ENCODE peak calls at places on chromosomes 4 and X, in eight cellular contexts. One of them, this sample, is unnamed. For H3K4me1, the result is how much of the 10 kb centered on the place peaks cover.

GRCh38 chr4:188282620-188283232 is 143.5 kb downstream of the TRIML1 start:
- DNase-seq in lung: no peak
- DNase-seq in CD8-positive, alpha-beta memory T cell: no peak
- DNase-seq in cardiac muscle cell: no peak
- DNase-seq in neural progenitor cell: peak
- DNase-seq in tibial artery: no peak
- DNase-seq in A549: no peak
- DNase-seq in hepatocyte: peak
- DNase-seq in this sample: no peak

GRCh38 chr4:15398001-15398400 is 29.8 kb upstream of the C1QTNF7 start:
- DNase-seq in lung: no peak
- DNase-seq in CD8-positive, alpha-beta memory T cell: no peak
- DNase-seq in cardiac muscle cell: no peak
- DNase-seq in neural progenitor cell: no peak
- DNase-seq in tibial artery: no peak
- DNase-seq in A549: no peak
- DNase-seq in hepatocyte: no peak
- DNase-seq in this sample: no peak

GRCh38 chr4:116705466-116705865 is 379.9 kb downstream of the TRAM1L1 start:
- DNase-seq in lung: no peak
- DNase-seq in CD8-positive, alpha-beta memory T cell: no peak
- DNase-seq in cardiac muscle cell: no peak
- DNase-seq in neural progenitor cell: no peak
- DNase-seq in tibial artery: no peak
- DNase-seq in A549: no peak
- DNase-seq in hepatocyte: no peak
- DNase-seq in this sample: no peak

GRCh38 chr4:151853034-151853433 is 92.2 kb upstream of the GATB start:
- DNase-seq in lung: no peak
- DNase-seq in CD8-positive, alpha-beta memory T cell: no peak
- DNase-seq in cardiac muscle cell: no peak
- DNase-seq in neural progenitor cell: no peak
- DNase-seq in tibial artery: no peak
- DNase-seq in A549: no peak
- DNase-seq in hepatocyte: no peak
- DNase-seq in this sample: no peak

GRCh38 chr4:38179690-38180299 is 219.6 kb downstream of the PTTG2 start:
- DNase-seq in lung: peak
- DNase-seq in CD8-positive, alpha-beta memory T cell: peak
- DNase-seq in cardiac muscle cell: peak
- DNase-seq in neural progenitor cell: peak
- DNase-seq in tibial artery: peak
- DNase-seq in A549: peak
- DNase-seq in hepatocyte: peak
- DNase-seq in this sample: peak

GRCh38 chrX:34341258-34341657 is 209.1 kb upstream of the FAM47A start:
- DNase-seq in lung: no peak
- DNase-seq in CD8-positive, alpha-beta memory T cell: no peak
- DNase-seq in cardiac muscle cell: no peak
- DNase-seq in neural progenitor cell: peak
- DNase-seq in tibial artery: no peak
- DNase-seq in A549: peak
- DNase-seq in hepatocyte: peak
- DNase-seq in this sample: no peak

GRCh38 chr4:173522160-173522873 is 7.7 kb downstream of the HAND2 start:
- DNase-seq in lung: no peak
- DNase-seq in CD8-positive, alpha-beta memory T cell: no peak
- DNase-seq in cardiac muscle cell: peak
- DNase-seq in neural progenitor cell: peak
- DNase-seq in tibial artery: peak
- DNase-seq in A549: no peak
- DNase-seq in hepatocyte: peak
- DNase-seq in this sample: peak

GRCh38 chr4:87529187-87529586 is at the start of gene SPARCL1:
- DNase-seq in lung: no peak
- DNase-seq in CD8-positive, alpha-beta memory T cell: no peak
- DNase-seq in cardiac muscle cell: peak
- DNase-seq in neural progenitor cell: peak
- DNase-seq in tibial artery: no peak
- DNase-seq in A549: no peak
- DNase-seq in hepatocyte: peak
- DNase-seq in this sample: no peak

GRCh38 chr4:143260750-143261149 is 75.9 kb upstream of the GAB1 start:
- DNase-seq in lung: no peak
- DNase-seq in CD8-positive, alpha-beta memory T cell: no peak
- DNase-seq in cardiac muscle cell: no peak
- DNase-seq in neural progenitor cell: no peak
- DNase-seq in tibial artery: no peak
- DNase-seq in A549: no peak
- DNase-seq in hepatocyte: no peak
- DNase-seq in this sample: no peak

GRCh38 chrX:50586980-50587379 is 116.4 kb upstream of the DGKK start:
- DNase-seq in lung: no peak
- DNase-seq in CD8-positive, alpha-beta memory T cell: no peak
- DNase-seq in cardiac muscle cell: no peak
- DNase-seq in neural progenitor cell: no peak
- DNase-seq in tibial artery: no peak
- DNase-seq in A549: no peak
- DNase-seq in hepatocyte: no peak
- DNase-seq in this sample: peak

GRCh38 chrX:103571726-103572125 is 13.6 kb upstream of the TCEAL4 start:
- DNase-seq in lung: no peak
- DNase-seq in CD8-positive, alpha-beta memory T cell: no peak
- DNase-seq in cardiac muscle cell: no peak
- DNase-seq in neural progenitor cell: no peak
- DNase-seq in tibial artery: no peak
- DNase-seq in A549: no peak
- DNase-seq in hepatocyte: no peak
- DNase-seq in this sample: no peak

GRCh38 chr4:71229477-71230257 is 109.2 kb upstream of the SLC4A4 start:
- DNase-seq in lung: no peak
- DNase-seq in CD8-positive, alpha-beta memory T cell: no peak
- DNase-seq in cardiac muscle cell: peak
- DNase-seq in neural progenitor cell: peak
- DNase-seq in tibial artery: no peak
- DNase-seq in A549: peak
- DNase-seq in hepatocyte: peak
- DNase-seq in this sample: peak

GRCh38 chr4:53686521-53686920 is 95.2 kb upstream of the LNX1 start:
- DNase-seq in lung: no peak
- DNase-seq in CD8-positive, alpha-beta memory T cell: no peak
- DNase-seq in cardiac muscle cell: no peak
- DNase-seq in neural progenitor cell: no peak
- DNase-seq in tibial artery: no peak
- DNase-seq in A549: no peak
- DNase-seq in hepatocyte: no peak
- DNase-seq in this sample: no peak

GRCh38 chr4:83851261-83852084 is 315.6 kb downstream of the GPAT3 start:
- DNase-seq in lung: no peak
- DNase-seq in CD8-positive, alpha-beta memory T cell: no peak
- DNase-seq in cardiac muscle cell: no peak
- DNase-seq in neural progenitor cell: no peak
- DNase-seq in tibial artery: no peak
- DNase-seq in A549: peak
- DNase-seq in hepatocyte: peak
- DNase-seq in this sample: no peak

GRCh38 chrX:106168107-106168506 is at the start of gene PWWP3B:
- DNase-seq in lung: no peak
- DNase-seq in CD8-positive, alpha-beta memory T cell: no peak
- DNase-seq in cardiac muscle cell: peak
- DNase-seq in neural progenitor cell: peak
- DNase-seq in tibial artery: no peak
- DNase-seq in A549: peak
- DNase-seq in hepatocyte: peak
- DNase-seq in this sample: no peak

GRCh38 chrX:38839269-38839668 is 38.0 kb downstream of the MID1IP1 start:
- DNase-seq in lung: no peak
- DNase-seq in CD8-positive, alpha-beta memory T cell: no peak
- DNase-seq in cardiac muscle cell: no peak
- DNase-seq in neural progenitor cell: no peak
- DNase-seq in tibial artery: no peak
- DNase-seq in A549: no peak
- DNase-seq in hepatocyte: peak
- DNase-seq in this sample: no peak

GRCh38 chrX:115372026-115372610 is 82.6 kb downstream of the LUZP4 start:
- DNase-seq in lung: no peak
- DNase-seq in CD8-positive, alpha-beta memory T cell: no peak
- DNase-seq in cardiac muscle cell: peak
- DNase-seq in neural progenitor cell: peak
- DNase-seq in tibial artery: no peak
- DNase-seq in A549: peak
- DNase-seq in hepatocyte: peak
- DNase-seq in this sample: no peak

GRCh38 chrX:69627744-69628143 is 11.8 kb downstream of the EDA start:
- DNase-seq in lung: no peak
- DNase-seq in CD8-positive, alpha-beta memory T cell: no peak
- DNase-seq in cardiac muscle cell: no peak
- DNase-seq in neural progenitor cell: no peak
- DNase-seq in tibial artery: no peak
- DNase-seq in A549: no peak
- DNase-seq in hepatocyte: no peak
- DNase-seq in this sample: no peak

GRCh38 chr4:92100980-92101379 is 202.8 kb upstream of the GRID2 start:
- DNase-seq in lung: no peak
- DNase-seq in CD8-positive, alpha-beta memory T cell: no peak
- DNase-seq in cardiac muscle cell: peak
- DNase-seq in neural progenitor cell: no peak
- DNase-seq in tibial artery: no peak
- DNase-seq in A549: no peak
- DNase-seq in hepatocyte: no peak
- DNase-seq in this sample: peak

GRCh38 chrX:19874391-19875050 is 12.9 kb downstream of the SH3KBP1 start:
- DNase-seq in lung: no peak
- DNase-seq in CD8-positive, alpha-beta memory T cell: no peak
- DNase-seq in cardiac muscle cell: no peak
- DNase-seq in neural progenitor cell: no peak
- DNase-seq in tibial artery: no peak
- DNase-seq in A549: no peak
- DNase-seq in hepatocyte: no peak
- DNase-seq in this sample: no peak

GRCh38 chr4:2482693-2483092 is 13.8 kb downstream of the RNF4 start:
- DNase-seq in lung: no peak
- DNase-seq in CD8-positive, alpha-beta memory T cell: no peak
- DNase-seq in cardiac muscle cell: peak
- DNase-seq in neural progenitor cell: no peak
- DNase-seq in tibial artery: no peak
- DNase-seq in A549: no peak
- DNase-seq in hepatocyte: no peak
- DNase-seq in this sample: no peak
- H3K4me1 ChIP-seq in lung: under half
- H3K4me1 ChIP-seq in CD8-positive, alpha-beta memory T cell: half or more
- H3K4me1 ChIP-seq in cardiac muscle cell: under half
- H3K4me1 ChIP-seq in neural progenitor cell: under half
- H3K4me1 ChIP-seq in tibial artery: under half
- H3K4me1 ChIP-seq in A549: under half
- H3K4me1 ChIP-seq in hepatocyte: under half
- H3K4me1 ChIP-seq in this sample: under half

DNA sequence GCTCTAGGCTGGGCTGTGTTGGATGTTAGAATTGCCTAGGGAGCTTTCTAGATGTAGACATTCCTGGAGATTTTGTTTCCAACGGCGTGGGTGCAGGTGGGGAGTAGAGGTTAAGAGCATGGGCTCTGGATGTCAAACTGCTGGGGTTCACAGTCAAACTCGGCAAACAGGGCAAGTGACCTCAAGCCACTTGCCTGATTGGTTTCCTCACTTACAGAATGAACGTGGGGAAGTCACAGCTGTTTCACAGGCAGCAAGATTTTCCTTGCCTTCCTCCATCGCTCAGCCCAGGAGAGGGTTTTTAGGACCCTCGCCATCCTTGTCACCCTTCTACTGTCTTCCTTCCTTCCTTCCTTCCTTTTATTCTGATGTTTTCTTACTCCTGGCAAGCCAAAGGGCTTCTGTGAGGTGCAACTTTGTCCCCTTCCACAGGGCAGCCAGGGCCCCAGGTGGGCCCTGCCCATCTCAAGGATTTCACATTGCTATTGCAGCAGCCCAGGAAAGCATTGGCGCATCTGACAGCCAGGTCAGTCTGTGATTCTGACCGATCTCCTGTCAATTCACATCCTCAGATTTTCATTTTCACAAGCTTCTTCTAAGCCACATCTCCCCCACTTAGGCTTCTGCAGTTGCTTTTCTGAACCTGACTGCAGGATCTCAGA is 7.0 kb downstream of the RTL5 start:
- DNase-seq in lung: no peak
- DNase-seq in CD8-positive, alpha-beta memory T cell: no peak
- DNase-seq in cardiac muscle cell: no peak
- DNase-seq in neural progenitor cell: no peak
- DNase-seq in tibial artery: no peak
- DNase-seq in A549: no peak
- DNase-seq in hepatocyte: no peak
- DNase-seq in this sample: no peak
- H3K4me1 ChIP-seq in lung: under half
- H3K4me1 ChIP-seq in CD8-positive, alpha-beta memory T cell: under half
- H3K4me1 ChIP-seq in cardiac muscle cell: under half
- H3K4me1 ChIP-seq in neural progenitor cell: under half
- H3K4me1 ChIP-seq in tibial artery: under half
- H3K4me1 ChIP-seq in A549: under half
- H3K4me1 ChIP-seq in hepatocyte: under half
- H3K4me1 ChIP-seq in this sample: under half

DNA sequence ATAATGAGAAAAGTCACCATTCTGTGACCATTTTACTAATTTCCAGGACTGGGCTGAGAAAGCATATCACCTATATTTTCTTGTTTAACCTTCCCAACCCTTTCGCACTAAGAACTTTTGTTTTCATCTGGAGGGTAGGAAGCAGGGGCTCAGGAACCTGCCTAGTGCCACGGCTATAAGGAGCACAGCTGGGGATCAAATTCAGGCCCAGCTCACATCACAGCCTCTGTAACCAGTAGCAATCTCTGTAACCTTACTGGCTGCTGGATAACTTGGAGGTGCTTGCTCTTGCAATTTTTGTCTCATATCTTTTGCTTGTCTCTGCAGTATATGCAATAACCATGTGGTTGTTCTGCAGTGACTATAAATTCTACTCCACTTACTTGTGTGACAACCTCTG is 76.7 kb upstream of the PLAC1 start:
- DNase-seq in lung: no peak
- DNase-seq in CD8-positive, alpha-beta memory T cell: no peak
- DNase-seq in cardiac muscle cell: no peak
- DNase-seq in neural progenitor cell: no peak
- DNase-seq in tibial artery: no peak
- DNase-seq in A549: no peak
- DNase-seq in hepatocyte: no peak
- DNase-seq in this sample: no peak
- H3K4me1 ChIP-seq in lung: under half
- H3K4me1 ChIP-seq in CD8-positive, alpha-beta memory T cell: under half
- H3K4me1 ChIP-seq in cardiac muscle cell: under half
- H3K4me1 ChIP-seq in neural progenitor cell: under half
- H3K4me1 ChIP-seq in tibial artery: under half
- H3K4me1 ChIP-seq in A549: under half
- H3K4me1 ChIP-seq in hepatocyte: under half
- H3K4me1 ChIP-seq in this sample: under half

DNA sequence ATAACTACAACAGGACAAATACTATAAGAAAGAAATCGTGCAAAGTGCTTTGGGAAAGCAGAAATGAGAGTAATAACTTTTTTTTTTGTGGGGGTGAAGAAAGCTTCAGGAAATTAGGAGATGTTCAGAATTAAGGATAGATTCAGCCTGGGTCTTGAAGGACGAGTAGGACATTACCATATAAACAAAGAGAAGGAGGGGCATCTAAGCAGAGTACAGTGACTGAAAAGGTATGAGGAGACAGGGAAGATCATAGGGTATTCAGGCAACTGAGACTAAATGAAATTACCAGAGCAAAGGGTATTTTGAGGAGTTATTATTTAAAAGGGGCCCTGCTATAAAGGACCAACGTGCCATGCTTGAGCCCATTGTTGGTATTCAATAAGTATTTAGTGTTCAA is 3.1 kb upstream of the STAP1 start:
- DNase-seq in lung: no peak
- DNase-seq in CD8-positive, alpha-beta memory T cell: no peak
- DNase-seq in cardiac muscle cell: no peak
- DNase-seq in neural progenitor cell: no peak
- DNase-seq in tibial artery: no peak
- DNase-seq in A549: no peak
- DNase-seq in hepatocyte: no peak
- DNase-seq in this sample: no peak
- H3K4me1 ChIP-seq in lung: under half
- H3K4me1 ChIP-seq in CD8-positive, alpha-beta memory T cell: under half
- H3K4me1 ChIP-seq in cardiac muscle cell: under half
- H3K4me1 ChIP-seq in neural progenitor cell: under half
- H3K4me1 ChIP-seq in tibial artery: under half
- H3K4me1 ChIP-seq in A549: under half
- H3K4me1 ChIP-seq in hepatocyte: under half
- H3K4me1 ChIP-seq in this sample: under half

This sample was measured in SK-N-SH.